ENCODE peak calls at places on chromosomes 5 and 9, in five cellular contexts. I is smooth muscle cell of the brain vasculature; P is posterior vena cava; F is aorta; L is stimulated activated CD4-positive, alpha-beta T cell treated with anti-CD3 and anti-CD28 coated beads, Interleukin-15, amount 100 ng/mL, for 1 hour. N is an unnamed sample.

GRCh38 chr5:63125862-63126261 is 547.2 kb downstream of the LRRC70 start:
- DNase-seq in I (no peak), F (no peak), L (no peak), P (no peak), N (peak; percentile 0)

GRCh38 chr9:136995772-136996308 is 528 bp downstream of the CLIC3 start:
- DNase-seq in P (no peak), F (no peak), L (no peak), I (no peak), N (no peak)

GRCh38 chr9:134913713-134914500 is 3.8 kb downstream of the FCN1 start:
- DNase-seq in I (no peak), F (peak; percentile 72), L (no peak), P (no peak), N (no peak)

GRCh38 chr5:151799407-151799806 is 27.7 kb downstream of the G3BP1 start:
- DNase-seq in L (no peak), F (no peak), P (no peak), I (no peak), N (no peak)

GRCh38 chr5:56278267-56278826 is 45.2 kb upstream of the ANKRD55 start:
- DNase-seq in I (no peak), L (no peak), P (no peak), F (no peak), N (no peak)

GRCh38 chr5:102547161-102547560 is 48.4 kb upstream of the SLCO6A1 start:
- DNase-seq in L (no peak), I (no peak), P (no peak), F (no peak), N (no peak)

GRCh38 chr5:174793684-174794328 is 69.4 kb downstream of the MSX2 start:
- DNase-seq in P (peak; percentile 85), I (peak; percentile 45), L (peak; percentile 5), F (peak; percentile 87), N (no peak)

GRCh38 chr9:16561121-16561520 is 309.3 kb downstream of the BNC2 start:
- DNase-seq in I (no peak), F (no peak), L (no peak), P (no peak), N (no peak)

GRCh38 chr9:6938873-6939272 is 181.1 kb downstream of the KDM4C start:
- DNase-seq in I (peak; percentile 31), L (no peak), P (no peak), F (no peak), N (no peak)

GRCh38 chr5:140600096-140600495 is 32.9 kb downstream of the CD14 start:
- DNase-seq in P (no peak), I (no peak), F (no peak), L (no peak), N (no peak)

GRCh38 chr5:95159603-95160002 is 125.3 kb downstream of the MCTP1 start:
- DNase-seq in P (no peak), I (no peak), L (no peak), F (no peak), N (no peak)

GRCh38 chr9:101307041-101307440 is 77.8 kb downstream of the BAAT start:
- DNase-seq in I (no peak), P (no peak), F (no peak), L (no peak), N (no peak)

GRCh38 chr5:38613475-38613874 is 57.0 kb upstream of the LIFR start:
- DNase-seq in L (no peak), I (no peak), F (no peak), P (no peak), N (no peak)

GRCh38 chr9:109478665-109479380 is 19.3 kb downstream of the PTPN3 start:
- DNase-seq in L (no peak), P (no peak), F (no peak), I (no peak), N (no peak)